ENCODE peak calls at places on chromosomes 6 and 20, in eight cellular contexts. One of them, this sample, is unnamed.

GRCh38 chr6:111981441-111981840 is 72.5 kb upstream of the CCN6 start:
- DNase-seq in HCT116: no peak
- DNase-seq in adrenal gland: no peak
- DNase-seq in lower leg skin: no peak
- DNase-seq in A549: no peak
- DNase-seq in heart left ventricle: no peak
- DNase-seq in transverse colon: no peak
- DNase-seq in IMR-90: no peak
- DNase-seq in this sample: no peak

GRCh38 chr6:20811112-20811746 is 277.0 kb downstream of the CDKAL1 start:
- DNase-seq in HCT116: peak
- DNase-seq in adrenal gland: peak
- DNase-seq in lower leg skin: no peak
- DNase-seq in A549: peak
- DNase-seq in heart left ventricle: peak
- DNase-seq in transverse colon: no peak
- DNase-seq in IMR-90: peak
- DNase-seq in this sample: no peak

GRCh38 chr6:145427232-145427631 is 308.1 kb downstream of the EPM2A start:
- DNase-seq in HCT116: no peak
- DNase-seq in adrenal gland: no peak
- DNase-seq in lower leg skin: no peak
- DNase-seq in A549: no peak
- DNase-seq in heart left ventricle: no peak
- DNase-seq in transverse colon: no peak
- DNase-seq in IMR-90: no peak
- DNase-seq in this sample: no peak

GRCh38 chr6:127249619-127250018 is 17.0 kb upstream of the RNF146 start:
- DNase-seq in HCT116: no peak
- DNase-seq in adrenal gland: no peak
- DNase-seq in lower leg skin: no peak
- DNase-seq in A549: no peak
- DNase-seq in heart left ventricle: no peak
- DNase-seq in transverse colon: no peak
- DNase-seq in IMR-90: no peak
- DNase-seq in this sample: no peak

GRCh38 chr20:47011984-47012383 is 117.3 kb downstream of the EYA2 start:
- DNase-seq in HCT116: no peak
- DNase-seq in adrenal gland: no peak
- DNase-seq in lower leg skin: no peak
- DNase-seq in A549: no peak
- DNase-seq in heart left ventricle: no peak
- DNase-seq in transverse colon: no peak
- DNase-seq in IMR-90: no peak
- DNase-seq in this sample: no peak

GRCh38 chr20:33031531-33031930 is at the start of gene BPIFB6:
- DNase-seq in HCT116: no peak
- DNase-seq in adrenal gland: no peak
- DNase-seq in lower leg skin: no peak
- DNase-seq in A549: no peak
- DNase-seq in heart left ventricle: no peak
- DNase-seq in transverse colon: no peak
- DNase-seq in IMR-90: no peak
- DNase-seq in this sample: no peak

GRCh38 chr6:20366082-20366834 is 35.4 kb upstream of the E2F3 start:
- DNase-seq in HCT116: no peak
- DNase-seq in adrenal gland: no peak
- DNase-seq in lower leg skin: no peak
- DNase-seq in A549: no peak
- DNase-seq in heart left ventricle: no peak
- DNase-seq in transverse colon: peak
- DNase-seq in IMR-90: no peak
- DNase-seq in this sample: peak

GRCh38 chr6:119395192-119395591 is 45.6 kb upstream of the MAN1A1 start:
- DNase-seq in HCT116: no peak
- DNase-seq in adrenal gland: no peak
- DNase-seq in lower leg skin: no peak
- DNase-seq in A549: no peak
- DNase-seq in heart left ventricle: no peak
- DNase-seq in transverse colon: no peak
- DNase-seq in IMR-90: no peak
- DNase-seq in this sample: no peak

GRCh38 chr6:6057442-6058053 is 50.8 kb upstream of the NRN1 start:
- DNase-seq in HCT116: peak
- DNase-seq in adrenal gland: no peak
- DNase-seq in lower leg skin: no peak
- DNase-seq in A549: peak
- DNase-seq in heart left ventricle: no peak
- DNase-seq in transverse colon: no peak
- DNase-seq in IMR-90: no peak
- DNase-seq in this sample: peak

DNA sequence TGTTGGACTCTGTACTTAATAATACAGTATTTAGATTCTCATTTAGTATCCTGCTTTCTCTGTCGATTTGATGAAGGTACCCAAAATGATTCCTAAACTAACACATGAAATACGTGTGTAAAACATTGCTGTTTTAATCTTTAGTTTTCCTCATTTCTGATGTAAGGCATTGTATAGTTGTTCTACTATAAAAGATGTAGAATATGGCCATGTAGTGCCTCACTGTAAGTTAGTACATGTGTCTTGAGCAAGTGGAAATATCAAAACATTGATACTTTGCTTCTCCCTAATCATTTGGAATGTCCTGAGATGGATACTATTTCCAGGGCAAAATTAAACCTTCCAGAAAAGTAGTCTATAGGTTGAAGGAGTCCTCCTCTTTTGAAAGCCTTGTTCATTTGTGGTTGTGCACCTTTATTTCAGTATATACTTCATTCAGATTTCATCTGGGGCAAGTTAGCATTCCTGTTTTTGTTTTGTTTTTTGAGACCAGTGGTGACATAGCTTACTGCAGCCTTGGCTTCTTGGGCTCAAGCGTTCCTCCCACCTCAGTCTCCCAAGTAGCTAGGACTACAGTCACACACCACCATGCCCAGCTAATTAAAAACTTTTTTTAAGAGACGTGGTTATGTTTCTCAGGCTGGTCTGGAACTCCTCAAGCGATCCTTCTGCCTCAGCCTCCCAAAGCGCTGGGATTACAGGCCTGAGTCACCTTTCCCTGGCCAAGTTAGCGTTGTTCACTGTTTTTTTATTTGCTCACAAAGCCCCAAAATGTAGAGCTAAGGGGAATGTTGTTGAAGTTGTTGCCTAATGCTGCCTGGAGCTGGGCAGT is 11.6 kb downstream of the SRSF3 start:
- DNase-seq in HCT116: no peak
- DNase-seq in adrenal gland: no peak
- DNase-seq in lower leg skin: peak
- DNase-seq in A549: no peak
- DNase-seq in heart left ventricle: no peak
- DNase-seq in transverse colon: no peak
- DNase-seq in IMR-90: no peak
- DNase-seq in this sample: no peak
- TF ChIP-seq POLR2A in HCT116: no peak
- TF ChIP-seq POLR2A in adrenal gland: no peak
- TF ChIP-seq POLR2A in lower leg skin: no peak
- TF ChIP-seq POLR2A in A549: no peak
- TF ChIP-seq POLR2A in heart left ventricle: no peak
- TF ChIP-seq POLR2A in transverse colon: no peak
- TF ChIP-seq POLR2A in IMR-90: no peak
- TF ChIP-seq POLR2A in this sample: no peak

GRCh38 chr6:32844839-32845372 is 1.1 kb upstream of the PSMB8 start:
- DNase-seq in HCT116: no peak
- DNase-seq in adrenal gland: no peak
- DNase-seq in lower leg skin: no peak
- DNase-seq in A549: no peak
- DNase-seq in heart left ventricle: no peak
- DNase-seq in transverse colon: no peak
- DNase-seq in IMR-90: no peak
- DNase-seq in this sample: no peak

GRCh38 chr6:32845381-32845884 is 1.6 kb upstream of the PSMB8 start:
- DNase-seq in HCT116: no peak
- DNase-seq in adrenal gland: peak
- DNase-seq in lower leg skin: no peak
- DNase-seq in A549: no peak
- DNase-seq in heart left ventricle: peak
- DNase-seq in transverse colon: peak
- DNase-seq in IMR-90: no peak
- DNase-seq in this sample: peak

GRCh38 chr6:32843321-32843978 is 397 bp downstream of the PSMB8 start:
- DNase-seq in HCT116: no peak
- DNase-seq in adrenal gland: no peak
- DNase-seq in lower leg skin: no peak
- DNase-seq in A549: no peak
- DNase-seq in heart left ventricle: peak
- DNase-seq in transverse colon: peak
- DNase-seq in IMR-90: no peak
- DNase-seq in this sample: peak

GRCh38 chr6:32842690-32843089 is 1.2 kb downstream of the PSMB8 start:
- DNase-seq in HCT116: no peak
- DNase-seq in adrenal gland: no peak
- DNase-seq in lower leg skin: no peak
- DNase-seq in A549: no peak
- DNase-seq in heart left ventricle: no peak
- DNase-seq in transverse colon: no peak
- DNase-seq in IMR-90: no peak
- DNase-seq in this sample: no peak

DNA sequence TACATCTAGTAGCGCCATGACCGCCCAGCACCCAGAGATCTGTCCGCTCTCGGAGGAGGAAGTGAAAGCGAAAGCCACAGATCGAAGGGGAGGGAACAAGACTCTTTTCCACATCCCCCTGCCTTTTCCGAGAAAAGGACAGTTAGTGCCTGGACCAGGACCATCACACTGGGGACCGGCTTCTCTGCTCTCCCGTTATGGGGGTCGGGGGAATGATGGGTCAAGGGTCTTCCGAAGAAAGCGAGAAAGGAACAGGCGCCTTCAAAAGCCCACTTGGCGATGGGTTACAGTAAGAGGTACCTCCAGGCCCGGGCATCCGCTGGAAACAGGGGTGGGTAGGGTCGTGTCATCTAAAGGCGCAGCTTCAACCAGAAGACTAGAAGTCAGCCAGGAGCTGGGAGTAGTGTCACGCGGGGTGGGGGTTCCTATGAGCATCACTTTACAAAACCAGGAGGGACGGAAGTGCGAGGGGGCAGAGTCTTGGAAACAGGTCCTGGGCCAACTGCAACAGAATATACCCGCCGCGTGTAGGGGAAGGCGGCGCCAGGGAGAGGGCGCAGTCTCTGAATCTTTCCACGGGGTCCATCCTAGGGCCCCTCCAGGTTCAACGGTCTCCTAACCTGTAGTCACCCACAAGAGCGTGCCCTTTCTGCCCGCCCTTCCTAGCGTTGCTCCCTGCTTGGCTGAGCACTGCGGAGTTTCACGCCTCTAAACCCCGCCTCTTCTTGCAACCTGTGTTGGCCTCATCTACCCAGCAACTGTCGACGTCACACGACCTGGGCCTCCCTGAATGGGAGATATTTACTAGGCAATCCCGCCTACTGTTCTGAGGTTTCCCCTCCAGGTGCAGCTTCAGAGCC is at the start of gene PSMB8:
- DNase-seq in HCT116: peak
- DNase-seq in adrenal gland: peak
- DNase-seq in lower leg skin: peak
- DNase-seq in A549: peak
- DNase-seq in heart left ventricle: peak
- DNase-seq in transverse colon: peak
- DNase-seq in IMR-90: peak
- DNase-seq in this sample: peak
- TF ChIP-seq POLR2A in HCT116: no peak
- TF ChIP-seq POLR2A in adrenal gland: peak
- TF ChIP-seq POLR2A in lower leg skin: no peak
- TF ChIP-seq POLR2A in A549: no peak
- TF ChIP-seq POLR2A in heart left ventricle: peak
- TF ChIP-seq POLR2A in transverse colon: peak
- TF ChIP-seq POLR2A in IMR-90: peak
- TF ChIP-seq POLR2A in this sample: peak

GRCh38 chr6:14476793-14477531 is 359.4 kb downstream of the CD83 start:
- DNase-seq in HCT116: no peak
- DNase-seq in adrenal gland: peak
- DNase-seq in lower leg skin: no peak
- DNase-seq in A549: peak
- DNase-seq in heart left ventricle: peak
- DNase-seq in transverse colon: peak
- DNase-seq in IMR-90: peak
- DNase-seq in this sample: no peak
- TF ChIP-seq POLR2A in HCT116: no peak
- TF ChIP-seq POLR2A in adrenal gland: no peak
- TF ChIP-seq POLR2A in lower leg skin: no peak
- TF ChIP-seq POLR2A in A549: no peak
- TF ChIP-seq POLR2A in heart left ventricle: no peak
- TF ChIP-seq POLR2A in transverse colon: no peak
- TF ChIP-seq POLR2A in IMR-90: peak
- TF ChIP-seq POLR2A in this sample: no peak

DNA sequence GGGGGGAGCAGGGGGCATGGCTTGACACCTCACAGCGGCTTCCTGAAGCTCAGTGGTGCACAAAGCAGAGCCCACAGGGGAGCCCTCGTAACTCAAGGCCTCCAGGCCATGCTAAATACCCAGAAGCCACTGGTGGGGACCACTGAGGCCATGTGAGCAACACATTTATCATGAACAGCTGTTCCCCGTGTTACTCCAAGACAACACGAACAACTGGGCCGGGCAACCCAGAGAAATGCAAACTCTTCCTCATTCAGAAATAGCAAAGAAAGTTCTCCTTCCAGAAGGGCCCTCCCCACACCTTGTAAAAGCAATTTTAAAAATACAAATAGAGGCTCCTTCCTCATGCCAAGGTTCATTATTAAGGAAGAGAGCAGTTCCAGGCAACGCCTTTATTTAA is 36.3 kb upstream of the SLCO4A1 start:
- DNase-seq in HCT116: no peak
- DNase-seq in adrenal gland: no peak
- DNase-seq in lower leg skin: no peak
- DNase-seq in A549: no peak
- DNase-seq in heart left ventricle: no peak
- DNase-seq in transverse colon: no peak
- DNase-seq in IMR-90: no peak
- DNase-seq in this sample: peak
- TF ChIP-seq POLR2A in HCT116: no peak
- TF ChIP-seq POLR2A in adrenal gland: no peak
- TF ChIP-seq POLR2A in lower leg skin: no peak
- TF ChIP-seq POLR2A in A549: no peak
- TF ChIP-seq POLR2A in heart left ventricle: no peak
- TF ChIP-seq POLR2A in transverse colon: no peak
- TF ChIP-seq POLR2A in IMR-90: no peak
- TF ChIP-seq POLR2A in this sample: no peak

This sample was measured in NB4.